ENCODE peak calls at places on chromosomes 11 and 22, in nine cellular contexts. D, U, X, J, S, Z, C, F and I are unnamed samples.

GRCh38 chr22:49565516-49565855 is 262.2 kb downstream of the BRD1 start:
- DNase-seq in J (no peak), C (peak; percentile 36), Z (no peak), S (peak; percentile 51), U (no peak), D (no peak), X (peak; percentile 14), F (no peak), I (peak; percentile 33)

GRCh38 chr11:12044799-12045198 is 36.4 kb upstream of the DKK3 start:
- DNase-seq in D (no peak), X (no peak), F (no peak), Z (no peak), J (no peak), U (no peak), C (no peak), S (no peak), I (no peak)

GRCh38 chr11:4048340-4048739 is 46.3 kb upstream of the RRM1 start:
- DNase-seq in J (no peak), S (no peak), X (no peak), D (no peak), C (no peak), F (no peak), Z (no peak), U (no peak), I (no peak)

GRCh38 chr11:126054882-126055281 is 7.8 kb downstream of the CDON start:
- DNase-seq in F (no peak), Z (no peak), C (no peak), X (no peak), U (no peak), S (no peak), J (no peak), D (no peak), I (no peak)

GRCh38 chr11:130449996-130450419 is 1.6 kb downstream of the ADAMTS15 start:
- DNase-seq in X (peak; percentile 63), U (no peak), D (peak; percentile 78), S (peak; percentile 83), Z (peak; percentile 93), C (no peak), F (peak; percentile 94), J (no peak), I (peak; percentile 94)

GRCh38 chr11:62830904-62831519 is 839 bp downstream of the STX5 start:
- DNase-seq in Z (no peak), D (peak; percentile 50), F (no peak), S (peak; percentile 73), C (peak; percentile 82), X (no peak), U (no peak), J (no peak), I (peak; percentile 81)

GRCh38 chr22:44729391-44730012 is 22.9 kb upstream of the ARHGAP8 start:
- DNase-seq in S (peak; percentile 69), Z (peak; percentile 79), X (no peak), D (no peak), F (peak; percentile 86), C (peak; percentile 88), J (no peak), U (no peak), I (no peak)

GRCh38 chr22:48382197-48382596 is 1445.5 kb downstream of the BRD1 start:
- DNase-seq in F (no peak), D (no peak), S (peak; percentile 58), U (no peak), J (no peak), X (no peak), Z (no peak), C (peak; percentile 22), I (no peak)

GRCh38 chr11:3880724-3881123 is 25.3 kb downstream of the STIM1 start:
- DNase-seq in Z (peak; percentile 20), F (no peak), C (no peak), X (no peak), J (no peak), U (no peak), D (no peak), S (no peak), I (no peak)

GRCh38 chr11:100719809-100720221 is 32.7 kb downstream of the ARHGAP42 start:
- DNase-seq in Z (peak; percentile 92), X (no peak), J (no peak), C (no peak), S (no peak), F (peak; percentile 92), U (peak; percentile 66), D (no peak), I (peak; percentile 75)

GRCh38 chr11:63635762-63636465 is 21.7 kb upstream of the PLAAT3 start:
- DNase-seq in S (no peak), C (no peak), U (no peak), J (peak; percentile 47), Z (peak; percentile 82), D (peak; percentile 58), X (peak; percentile 49), F (peak; percentile 80), I (no peak)

GRCh38 chr22:33853200-33854097 is 66.8 kb downstream of the LARGE1 start:
- DNase-seq in J (no peak), D (peak; percentile 63), Z (peak; percentile 89), F (peak; percentile 67), C (peak; percentile 84), X (peak; percentile 84), S (no peak), U (peak; percentile 40), I (peak; percentile 84)

GRCh38 chr11:130499828-130500227 is 51.4 kb downstream of the ADAMTS15 start:
- DNase-seq in J (no peak), F (no peak), U (no peak), D (no peak), X (no peak), C (no peak), S (no peak), Z (peak; percentile 59), I (no peak)

GRCh38 chr11:112255075-112255739 is 5.5 kb downstream of the PLET1 start:
- DNase-seq in F (peak; percentile 84), U (no peak), C (no peak), S (no peak), J (no peak), D (no peak), Z (peak; percentile 87), X (no peak), I (no peak)

GRCh38 chr22:28594784-28595324 is 84.8 kb downstream of the TTC28 start:
- DNase-seq in Z (peak; percentile 84), U (peak; percentile 29), C (no peak), F (peak; percentile 80), D (no peak), S (no peak), J (no peak), X (no peak), I (no peak)

GRCh38 chr11:115780625-115781024 is 276.4 kb upstream of the CADM1 start:
- DNase-seq in S (no peak), Z (no peak), C (no peak), F (no peak), J (no peak), U (no peak), X (no peak), D (no peak), I (no peak)

GRCh38 chr22:32265882-32266767 is 11.0 kb upstream of the SLC5A4 start:
- DNase-seq in C (peak; percentile 80), J (peak; percentile 41), F (peak; percentile 80), D (no peak), S (no peak), Z (peak; percentile 81), X (peak; percentile 64), U (peak; percentile 11), I (no peak)

GRCh38 chr11:71420455-71421241 is 27.5 kb downstream of the DHCR7 start:
- DNase-seq in J (no peak), Z (peak; percentile 72), F (peak; percentile 67), U (no peak), X (peak; percentile 61), D (no peak), C (no peak), S (no peak), I (no peak)

GRCh38 chr11:114078423-114078822 is 18.9 kb downstream of the ZBTB16 start:
- DNase-seq in Z (no peak), X (no peak), S (no peak), D (no peak), C (no peak), U (no peak), J (no peak), F (no peak), I (no peak)

GRCh38 chr22:44186737-44187136 is 6.0 kb downstream of the PARVG start:
- DNase-seq in C (no peak), S (no peak), X (no peak), D (no peak), F (no peak), J (no peak), Z (no peak), U (no peak), I (peak; percentile 34)

GRCh38 chr11:19458721-19459120 is 218.0 kb upstream of the E2F8 start:
- DNase-seq in S (no peak), F (no peak), D (no peak), C (no peak), X (no peak), J (no peak), U (no peak), Z (no peak), I (no peak)

GRCh38 chr22:47072642-47072967 is 310.2 kb downstream of the TBC1D22A start:
- DNase-seq in Z (no peak), F (no peak), C (no peak), D (no peak), X (no peak), J (no peak), U (no peak), S (no peak), I (no peak)

GRCh38 chr22:44212936-44213335 is 32.2 kb downstream of the PARVG start:
- DNase-seq in D (no peak), X (no peak), Z (no peak), F (no peak), J (no peak), C (no peak), S (peak; percentile 31), U (no peak), I (no peak)

GRCh38 chr11:64647019-64647805 is 56.2 kb downstream of the SLC22A12 start:
- DNase-seq in C (no peak), X (no peak), J (no peak), S (no peak), U (no peak), F (no peak), Z (no peak), D (no peak), I (no peak)

GRCh38 chr11:118002541-118003019 is 16.4 kb downstream of the IL10RA start:
- DNase-seq in C (peak; percentile 71), Z (no peak), X (no peak), U (no peak), D (no peak), J (no peak), F (peak; percentile 89), S (peak; percentile 43), I (no peak)

GRCh38 chr11:134754823-134755198 is 342.8 kb upstream of the B3GAT1 start:
- DNase-seq in X (no peak), S (peak; percentile 61), J (no peak), U (no peak), Z (no peak), D (no peak), C (no peak), F (no peak), I (no peak)

GRCh38 chr11:100328626-100329340 is 358.3 kb upstream of the ARHGAP42 start:
- DNase-seq in U (no peak), S (no peak), X (no peak), D (no peak), C (no peak), F (no peak), J (no peak), Z (peak; percentile 45), I (no peak)

GRCh38 chr11:74707602-74708510 is 23.4 kb downstream of the CHRDL2 start:
- DNase-seq in F (no peak), S (no peak), Z (no peak), X (no peak), D (no peak), C (no peak), J (no peak), U (no peak), I (no peak)

GRCh38 chr11:85095239-85095638 is 531.9 kb downstream of the DLG2 start:
- DNase-seq in F (no peak), S (no peak), D (no peak), X (no peak), C (no peak), Z (no peak), U (no peak), J (no peak), I (no peak)

GRCh38 chr22:20463324-20464095 is 25.9 kb upstream of the SCARF2 start:
- DNase-seq in X (no peak), S (no peak), Z (no peak), D (no peak), U (no peak), C (peak; percentile 88), J (peak; percentile 48), F (no peak), I (peak; percentile 13)

GRCh38 chr22:47154621-47155081 is 392.2 kb downstream of the TBC1D22A start:
- DNase-seq in C (no peak), J (no peak), F (peak; percentile 79), S (no peak), X (no peak), D (no peak), U (peak; percentile 34), Z (peak; percentile 20), I (no peak)